ENCODE peak calls at places on chromosome 15, in nine cellular contexts. Z, E, R, N, W, G, Q, F and T are unnamed samples.
A peak's percentile ranks its signal among the peaks of the same experiment; 100 is the strongest.

GRCh38 chr15:33201376-33202189 is 7.1 kb upstream of the FMN1 start:
- DNase-seq in Z (peak; percentile 57), E (peak; percentile 91), R (peak; percentile 7), N (peak; percentile 91), W (peak; percentile 95), G (no peak), Q (peak; percentile 79), F (peak; percentile 49), T (peak; percentile 90)

GRCh38 chr15:62491642-62492041 is 326.6 kb upstream of the C2CD4B start:
- DNase-seq in Z (no peak), E (no peak), R (no peak), N (no peak), W (no peak), G (no peak), Q (no peak), F (no peak), T (no peak)

GRCh38 chr15:101502572-101503295 is 13.2 kb upstream of the PCSK6 start:
- DNase-seq in Z (no peak), E (peak; percentile 46), R (no peak), N (no peak), W (no peak), G (no peak), Q (no peak), F (no peak), T (no peak)

GRCh38 chr15:25022233-25022632 is 67.4 kb downstream of the SNRPN start:
- DNase-seq in Z (no peak), E (no peak), R (no peak), N (peak; percentile 21), W (no peak), G (no peak), Q (no peak), F (no peak), T (no peak)

GRCh38 chr15:20344601-20345400 is 196.8 kb downstream of the GOLGA6L6 start:
- DNase-seq in Z (no peak), E (no peak), R (no peak), N (peak; percentile 12), W (no peak), G (no peak), Q (peak; percentile 83), F (no peak), T (no peak)

GRCh38 chr15:73941871-73942635 is 15.8 kb downstream of the LOXL1 start:
- DNase-seq in Z (peak; percentile 39), E (no peak), R (no peak), N (no peak), W (no peak), G (no peak), Q (peak; percentile 77), F (no peak), T (no peak)

GRCh38 chr15:65421360-65422215 is 1.2 kb downstream of the IGDCC4 start:
- DNase-seq in Z (no peak), E (peak; percentile 98), R (peak; percentile 50), N (no peak), W (no peak), G (peak; percentile 53), Q (no peak), F (peak; percentile 29), T (no peak)

GRCh38 chr15:71139264-71139663 is 24.0 kb downstream of the THSD4 start:
- DNase-seq in Z (no peak), E (no peak), R (no peak), N (no peak), W (no peak), G (no peak), Q (no peak), F (no peak), T (no peak)

GRCh38 chr15:68615811-68616210 is 37.0 kb downstream of the CORO2B start:
- DNase-seq in Z (no peak), E (no peak), R (no peak), N (no peak), W (no peak), G (no peak), Q (no peak), F (no peak), T (no peak)

GRCh38 chr15:68617777-68618176 is 39.0 kb downstream of the CORO2B start:
- DNase-seq in Z (no peak), E (no peak), R (no peak), N (no peak), W (no peak), G (no peak), Q (no peak), F (no peak), T (no peak)

GRCh38 chr15:68615301-68615700 is 36.5 kb downstream of the CORO2B start:
- DNase-seq in Z (no peak), E (no peak), R (no peak), N (no peak), W (no peak), G (no peak), Q (no peak), F (no peak), T (no peak)

GRCh38 chr15:68617001-68617400 is 38.2 kb downstream of the CORO2B start:
- DNase-seq in Z (no peak), E (no peak), R (no peak), N (no peak), W (no peak), G (peak; percentile 24), Q (no peak), F (no peak), T (no peak)

GRCh38 chr15:68616397-68616796 is 37.6 kb downstream of the CORO2B start:
- DNase-seq in Z (no peak), E (no peak), R (no peak), N (no peak), W (no peak), G (no peak), Q (no peak), F (no peak), T (no peak)
- H3K27ac ChIP-seq in Z (no peak overlapping the region), E (no peak overlapping the region), R (no peak overlapping the region), N (no peak overlapping the region), W (no peak overlapping the region), G (peak overlapping the region; percentile 88), Q (no peak overlapping the region), F (no peak overlapping the region), T (no peak overlapping the region)

GRCh38 chr15:89307046-89307587 is 27.5 kb downstream of the POLG start:
- DNase-seq in Z (no peak), E (no peak), R (no peak), N (peak; percentile 29), W (no peak), G (no peak), Q (no peak), F (no peak), T (no peak)

GRCh38 chr15:89305395-89305794 is 29.2 kb downstream of the POLG start:
- DNase-seq in Z (no peak), E (no peak), R (no peak), N (no peak), W (no peak), G (no peak), Q (no peak), F (peak; percentile 30), T (no peak)

GRCh38 chr15:89307791-89308190 is 26.8 kb downstream of the POLG start:
- DNase-seq in Z (no peak), E (no peak), R (no peak), N (no peak), W (no peak), G (no peak), Q (no peak), F (no peak), T (no peak)

GRCh38 chr15:89301304-89302089 is 33.1 kb downstream of the POLG start:
- DNase-seq in Z (no peak), E (no peak), R (no peak), N (no peak), W (no peak), G (no peak), Q (no peak), F (no peak), T (no peak)

DNA sequence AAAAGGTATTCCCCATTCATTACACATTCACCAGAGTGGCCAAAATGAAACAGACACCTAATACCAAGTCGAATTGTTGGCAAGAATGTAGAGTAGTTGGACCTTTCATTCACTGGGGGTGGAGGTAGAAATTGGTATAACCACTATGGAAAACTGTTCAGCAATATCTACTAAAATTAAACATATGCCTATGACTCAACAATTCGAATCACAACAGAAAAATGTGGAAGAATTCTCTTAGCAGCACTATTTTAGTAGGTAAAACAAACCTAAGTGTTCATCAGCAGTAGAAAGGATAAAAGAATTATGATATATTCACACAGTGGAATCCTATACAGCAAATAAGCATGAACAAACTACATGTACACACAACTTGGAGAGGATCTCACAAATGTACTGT is 30.6 kb downstream of the POLG start:
- DNase-seq in Z (no peak), E (no peak), R (no peak), N (no peak), W (no peak), G (no peak), Q (no peak), F (no peak), T (no peak)
- H3K36me3 ChIP-seq in Z (no peaks in the 10 kb centered on the region), E (peaks cover 85% of the 10 kb centered on the region), R (no peaks in the 10 kb centered on the region), N (peaks cover 32% of the 10 kb centered on the region), W (peaks cover 44% of the 10 kb centered on the region), G (no peaks in the 10 kb centered on the region), Q (no peaks in the 10 kb centered on the region), F (no peaks in the 10 kb centered on the region), T (peaks cover 1% of the 10 kb centered on the region)

GRCh38 chr15:58588096-58588495 is 156.3 kb downstream of the LIPC start:
- DNase-seq in Z (no peak), E (no peak), R (no peak), N (no peak), W (no peak), G (no peak), Q (no peak), F (no peak), T (no peak)

GRCh38 chr15:58583171-58583908 is 151.5 kb downstream of the LIPC start:
- DNase-seq in Z (no peak), E (no peak), R (no peak), N (no peak), W (no peak), G (no peak), Q (no peak), F (no peak), T (no peak)

GRCh38 chr15:58587481-58587880 is 155.7 kb downstream of the LIPC start:
- DNase-seq in Z (no peak), E (no peak), R (no peak), N (no peak), W (no peak), G (no peak), Q (no peak), F (no peak), T (no peak)

GRCh38 chr15:58584789-58585461 is 153.1 kb downstream of the LIPC start:
- DNase-seq in Z (no peak), E (no peak), R (no peak), N (no peak), W (no peak), G (no peak), Q (no peak), F (no peak), T (no peak)

DNA sequence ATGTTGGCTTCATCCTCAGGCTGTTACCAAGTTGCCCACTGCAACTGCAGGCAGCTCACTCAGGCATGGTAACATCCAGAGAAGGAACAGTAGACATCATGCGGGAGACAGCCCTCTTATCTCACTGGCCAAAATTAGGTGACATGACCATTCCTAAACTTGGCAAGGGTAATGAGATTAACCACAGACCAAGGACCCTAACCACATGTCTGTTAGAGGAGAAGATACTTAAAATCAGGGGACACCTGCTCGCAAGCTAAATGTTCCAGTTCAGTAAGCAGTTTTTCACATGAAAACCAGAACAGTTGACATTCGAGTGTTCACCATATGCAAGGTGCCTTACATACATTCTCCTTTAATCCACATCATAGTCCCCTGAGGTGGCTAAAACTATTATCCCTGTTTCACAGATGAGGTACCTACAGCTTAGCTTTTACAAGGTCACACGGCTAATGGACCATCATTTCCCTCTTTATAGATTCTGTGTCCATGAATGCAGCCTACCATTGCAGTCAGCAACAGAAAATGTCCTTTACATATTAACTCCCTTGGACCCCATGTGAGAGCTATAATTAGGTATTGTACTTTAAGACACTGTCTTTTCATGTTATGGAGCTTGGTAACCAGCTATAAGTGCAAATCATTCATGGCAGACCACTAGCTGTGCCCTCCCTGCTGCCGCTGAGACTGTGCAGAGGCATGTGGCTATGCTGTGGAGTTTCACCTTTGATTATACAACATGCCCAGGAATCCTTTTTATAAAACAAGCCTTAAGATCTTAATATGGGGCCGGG is 154.1 kb downstream of the LIPC start:
- DNase-seq in Z (no peak), E (no peak), R (no peak), N (no peak), W (no peak), G (no peak), Q (no peak), F (no peak), T (no peak)
- H3K27ac ChIP-seq in Z (no peak overlapping the region), E (no peak overlapping the region), R (no peak overlapping the region), N (no peak overlapping the region), W (no peak overlapping the region), G (no peak overlapping the region), Q (no peak overlapping the region), F (no peak overlapping the region), T (no peak overlapping the region)

DNA sequence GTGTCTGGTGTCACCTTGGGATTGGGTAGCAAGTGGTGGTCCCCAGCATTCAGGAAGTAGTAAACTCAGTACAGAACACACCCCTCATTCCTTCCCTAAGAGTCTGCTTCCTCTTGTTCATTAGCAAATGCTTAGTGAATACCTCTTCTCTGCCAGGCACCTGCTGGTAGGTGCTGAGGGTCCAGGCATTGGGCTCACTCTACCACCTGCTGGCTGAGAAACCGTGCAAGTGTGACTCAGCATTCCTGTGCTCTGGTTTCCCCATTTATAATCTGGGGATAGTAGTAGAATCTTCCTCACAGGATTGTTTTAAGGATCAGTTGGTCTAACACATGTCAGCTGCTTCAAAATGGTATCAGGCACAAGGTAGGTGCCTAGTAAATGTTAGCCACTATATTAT is 4.8 kb downstream of the SHF start:
- DNase-seq in Z (no peak), E (peak; percentile 76), R (no peak), N (no peak), W (no peak), G (no peak), Q (no peak), F (no peak), T (no peak)
- H3K36me3 ChIP-seq in Z (no peaks in the 10 kb centered on the region), E (no peaks in the 10 kb centered on the region), R (no peaks in the 10 kb centered on the region), N (no peaks in the 10 kb centered on the region), W (no peaks in the 10 kb centered on the region), G (no peaks in the 10 kb centered on the region), Q (no peaks in the 10 kb centered on the region), F (no peaks in the 10 kb centered on the region), T (no peaks in the 10 kb centered on the region)